ENCODE peak calls at places on chromosomes 3 and 15, in five cellular contexts. T is trophoblast cell, N is H1, O is mesenchymal stem cell, B is H9. M is an unnamed sample.

GRCh38 chr3:40120816-40121215 is 188.7 kb upstream of the EIF1B start:
- DNase-seq in B (no peak), O (peak), N (no peak), T (no peak), M (no peak)

GRCh38 chr3:45011756-45012441 is 14.2 kb upstream of the CLEC3B start:
- DNase-seq in T (peak), O (peak), N (no peak), B (no peak), M (no peak)

GRCh38 chr15:98881526-98882517 is 125.8 kb downstream of the PGPEP1L start:
- DNase-seq in O (peak), N (no peak), B (no peak), T (peak), M (no peak)

GRCh38 chr3:133878518-133878917 is 17.2 kb downstream of the RAB6B start:
- DNase-seq in B (no peak), O (no peak), N (no peak), T (no peak), M (no peak)

GRCh38 chr15:78457101-78457500 is 19.1 kb downstream of the IREB2 start:
- DNase-seq in T (no peak), B (no peak), O (peak), N (no peak), M (no peak)

GRCh38 chr15:58458076-58458475 is 26.3 kb downstream of the LIPC start:
- DNase-seq in N (no peak), T (no peak), B (no peak), O (peak), M (no peak)

GRCh38 chr3:195467641-195468390 is 25.0 kb upstream of the ACAP2 start:
- DNase-seq in N (no peak), B (no peak), T (peak), O (peak), M (no peak)

GRCh38 chr3:154931484-154931883 is 148.6 kb upstream of the MME start:
- DNase-seq in O (peak), N (no peak), T (no peak), B (no peak), M (no peak)

GRCh38 chr3:182902236-182902635 is 78.1 kb downstream of the DCUN1D1 start:
- DNase-seq in B (no peak), O (no peak), T (no peak), N (no peak), M (no peak)

GRCh38 chr15:25784876-25785642 is 78.1 kb downstream of the ATP10A start:
- DNase-seq in N (no peak), B (no peak), T (no peak), O (peak), M (no peak)

DNA sequence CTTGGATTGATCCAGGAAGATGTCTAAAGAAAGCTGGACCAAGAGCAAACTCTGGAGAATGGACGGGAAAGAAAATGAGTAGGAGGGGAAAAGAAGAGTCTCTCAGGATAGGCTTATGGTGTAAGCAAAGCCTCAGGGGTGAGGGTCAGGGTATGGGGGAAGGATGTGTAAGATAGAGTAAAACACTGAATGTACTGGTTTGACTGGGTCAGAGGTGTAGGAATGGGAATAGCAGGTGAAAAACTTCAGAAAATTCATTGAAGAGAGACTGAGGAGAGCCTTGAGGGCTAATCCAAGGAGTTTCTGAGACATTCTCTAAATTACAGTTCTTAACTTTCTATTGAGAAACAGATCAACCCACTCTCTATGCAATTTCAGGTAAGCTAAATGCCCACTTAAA is 857.3 kb downstream of the FHIT start:
- DNase-seq in B (no peak), T (peak), N (no peak), O (no peak), M (no peak)
- H2BK12ac ChIP-seq in B (no peak), T (no peak), N (no peak), O (no peak), M (no peak)

GRCh38 chr3:138465927-138466326 is 31.5 kb downstream of the ESYT3 start:
- DNase-seq in O (no peak), B (no peak), T (no peak), N (no peak), M (no peak)
- H2BK12ac ChIP-seq in O (no peak), B (no peak), T (no peak), N (no peak), M (no peak)

GRCh38 chr3:72130565-72130964 is 345.6 kb upstream of the PROK2 start:
- DNase-seq in B (no peak), N (no peak), O (no peak), T (no peak), M (no peak)
- H2BK12ac ChIP-seq in B (no peak), N (no peak), O (no peak), T (no peak), M (no peak)

DNA sequence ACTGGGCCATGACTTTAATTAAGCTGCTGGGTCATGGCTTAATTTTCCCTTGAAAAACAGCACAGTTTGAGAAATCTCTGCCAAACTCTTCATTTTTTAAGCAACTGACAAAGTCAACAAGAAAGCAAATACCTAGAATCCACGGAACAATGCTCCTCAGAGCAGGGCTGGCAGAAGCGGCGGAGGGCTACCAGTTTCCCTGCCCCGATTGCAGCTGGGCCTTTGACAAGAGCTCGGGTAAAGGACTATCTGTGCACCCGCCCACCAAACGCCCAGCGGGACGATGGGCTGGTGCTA is 1.2 kb downstream of the GOLIM4 start:
- DNase-seq in O (no peak), N (no peak), B (no peak), T (peak), M (no peak)
- H2BK12ac ChIP-seq in O (no peak), N (no peak), B (no peak), T (no peak), M (no peak)

DNA sequence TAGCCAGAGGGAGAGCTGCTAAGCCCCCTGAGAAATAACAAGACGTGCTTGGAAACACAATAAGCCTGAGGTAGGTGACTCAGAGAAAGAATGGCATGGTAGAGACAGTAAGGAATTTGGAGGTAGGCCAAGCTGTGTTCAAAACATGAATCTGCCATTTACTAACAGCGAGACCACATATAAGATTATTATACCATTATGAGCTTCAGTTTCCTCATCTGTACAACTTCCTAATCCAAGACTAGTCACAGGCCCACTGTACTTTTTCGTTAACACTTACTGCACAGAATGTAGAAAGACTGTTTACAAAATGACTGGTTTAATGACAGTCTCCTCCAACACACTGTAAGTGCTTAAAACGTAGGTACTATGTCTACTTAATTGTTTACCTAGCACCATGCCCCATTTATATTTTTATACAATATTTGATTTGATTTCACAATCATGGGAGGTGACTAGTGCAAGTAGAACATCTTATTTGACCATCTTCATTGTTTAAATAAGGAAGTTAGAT is 25.7 kb downstream of the ATOSA start:
- DNase-seq in N (no peak), O (peak), B (no peak), T (peak), M (no peak)
- H2BK12ac ChIP-seq in N (no peak), O (no peak), B (no peak), T (no peak), M (no peak)

M was measured in neuronal stem cell.